ENCODE peak calls at places on chromosomes 5 and 9, in six cellular contexts. One of them, this sample, is unnamed. For H3K36me3, the result is how much of the 10 kb centered on the place peaks cover.

GRCh38 chr9:112224401-112225289 is 49.5 kb upstream of the SUSD1 start:
- DNase-seq in sigmoid colon: no peak
- DNase-seq in GM12878: no peak
- DNase-seq in suprapubic skin: no peak
- DNase-seq in transverse colon: no peak
- DNase-seq in HepG2: no peak
- DNase-seq in this sample: no peak

GRCh38 chr5:153490124-153491085 is at the start of gene GRIA1:
- DNase-seq in sigmoid colon: no peak
- DNase-seq in GM12878: no peak
- DNase-seq in suprapubic skin: no peak
- DNase-seq in transverse colon: no peak
- DNase-seq in HepG2: no peak
- DNase-seq in this sample: no peak

GRCh38 chr9:74497750-74498615 is 848 bp downstream of the RORB start:
- DNase-seq in sigmoid colon: no peak
- DNase-seq in GM12878: no peak
- DNase-seq in suprapubic skin: no peak
- DNase-seq in transverse colon: no peak
- DNase-seq in HepG2: no peak
- DNase-seq in this sample: no peak

GRCh38 chr9:105385372-105385985 is 62.4 kb upstream of the FSD1L start:
- DNase-seq in sigmoid colon: peak
- DNase-seq in GM12878: peak
- DNase-seq in suprapubic skin: no peak
- DNase-seq in transverse colon: peak
- DNase-seq in HepG2: no peak
- DNase-seq in this sample: no peak

GRCh38 chr9:120663380-120663779 is 50.9 kb downstream of the MEGF9 start:
- DNase-seq in sigmoid colon: no peak
- DNase-seq in GM12878: no peak
- DNase-seq in suprapubic skin: no peak
- DNase-seq in transverse colon: no peak
- DNase-seq in HepG2: no peak
- DNase-seq in this sample: no peak

GRCh38 chr9:3385871-3386270 is 139.9 kb downstream of the RFX3 start:
- DNase-seq in sigmoid colon: no peak
- DNase-seq in GM12878: peak
- DNase-seq in suprapubic skin: no peak
- DNase-seq in transverse colon: no peak
- DNase-seq in HepG2: no peak
- DNase-seq in this sample: no peak

GRCh38 chr9:36327903-36328302 is 69.7 kb upstream of the GNE start:
- DNase-seq in sigmoid colon: no peak
- DNase-seq in GM12878: no peak
- DNase-seq in suprapubic skin: peak
- DNase-seq in transverse colon: no peak
- DNase-seq in HepG2: no peak
- DNase-seq in this sample: no peak

GRCh38 chr5:87276655-87277054 is 9.0 kb downstream of the RASA1 start:
- DNase-seq in sigmoid colon: no peak
- DNase-seq in GM12878: no peak
- DNase-seq in suprapubic skin: no peak
- DNase-seq in transverse colon: no peak
- DNase-seq in HepG2: no peak
- DNase-seq in this sample: no peak

GRCh38 chr5:153632748-153633290 is 142.3 kb downstream of the GRIA1 start:
- DNase-seq in sigmoid colon: no peak
- DNase-seq in GM12878: no peak
- DNase-seq in suprapubic skin: no peak
- DNase-seq in transverse colon: no peak
- DNase-seq in HepG2: no peak
- DNase-seq in this sample: no peak

GRCh38 chr9:37036237-37037136 is 2.4 kb upstream of the PAX5 start:
- DNase-seq in sigmoid colon: no peak
- DNase-seq in GM12878: no peak
- DNase-seq in suprapubic skin: no peak
- DNase-seq in transverse colon: peak
- DNase-seq in HepG2: no peak
- DNase-seq in this sample: no peak

GRCh38 chr5:138963763-138964371 is 88.7 kb upstream of the LRRTM2 start:
- DNase-seq in sigmoid colon: no peak
- DNase-seq in GM12878: no peak
- DNase-seq in suprapubic skin: no peak
- DNase-seq in transverse colon: no peak
- DNase-seq in HepG2: peak
- DNase-seq in this sample: no peak

GRCh38 chr5:152271420-152271819 is 133.7 kb downstream of the NMUR2 start:
- DNase-seq in sigmoid colon: no peak
- DNase-seq in GM12878: peak
- DNase-seq in suprapubic skin: no peak
- DNase-seq in transverse colon: no peak
- DNase-seq in HepG2: peak
- DNase-seq in this sample: no peak

GRCh38 chr5:43301653-43302091 is 11.5 kb downstream of the HMGCS1 start:
- DNase-seq in sigmoid colon: no peak
- DNase-seq in GM12878: no peak
- DNase-seq in suprapubic skin: no peak
- DNase-seq in transverse colon: no peak
- DNase-seq in HepG2: no peak
- DNase-seq in this sample: no peak

GRCh38 chr9:113566011-113566711 is 102.6 kb downstream of the RGS3 start:
- DNase-seq in sigmoid colon: peak
- DNase-seq in GM12878: no peak
- DNase-seq in suprapubic skin: no peak
- DNase-seq in transverse colon: no peak
- DNase-seq in HepG2: no peak
- DNase-seq in this sample: peak

GRCh38 chr5:175162036-175162435 is 281.9 kb downstream of the DRD1 start:
- DNase-seq in sigmoid colon: no peak
- DNase-seq in GM12878: no peak
- DNase-seq in suprapubic skin: no peak
- DNase-seq in transverse colon: no peak
- DNase-seq in HepG2: no peak
- DNase-seq in this sample: no peak

GRCh38 chr9:68678430-68678829 is 26.6 kb upstream of the PIP5K1B start:
- DNase-seq in sigmoid colon: no peak
- DNase-seq in GM12878: no peak
- DNase-seq in suprapubic skin: no peak
- DNase-seq in transverse colon: peak
- DNase-seq in HepG2: peak
- DNase-seq in this sample: no peak

GRCh38 chr5:10707198-10708187 is 53.5 kb downstream of the DAP start:
- DNase-seq in sigmoid colon: no peak
- DNase-seq in GM12878: no peak
- DNase-seq in suprapubic skin: no peak
- DNase-seq in transverse colon: no peak
- DNase-seq in HepG2: no peak
- DNase-seq in this sample: no peak

GRCh38 chr9:20284601-20285289 is 337.6 kb downstream of the MLLT3 start:
- DNase-seq in sigmoid colon: no peak
- DNase-seq in GM12878: no peak
- DNase-seq in suprapubic skin: no peak
- DNase-seq in transverse colon: no peak
- DNase-seq in HepG2: no peak
- DNase-seq in this sample: no peak

GRCh38 chr5:10746711-10747110 is 14.3 kb downstream of the DAP start:
- DNase-seq in sigmoid colon: no peak
- DNase-seq in GM12878: no peak
- DNase-seq in suprapubic skin: no peak
- DNase-seq in transverse colon: peak
- DNase-seq in HepG2: no peak
- DNase-seq in this sample: no peak

GRCh38 chr5:123856736-123857135 is 344.8 kb downstream of the CSNK1G3 start:
- DNase-seq in sigmoid colon: no peak
- DNase-seq in GM12878: no peak
- DNase-seq in suprapubic skin: no peak
- DNase-seq in transverse colon: no peak
- DNase-seq in HepG2: no peak
- DNase-seq in this sample: no peak

GRCh38 chr5:11602298-11602697 is 301.9 kb downstream of the CTNND2 start:
- DNase-seq in sigmoid colon: no peak
- DNase-seq in GM12878: no peak
- DNase-seq in suprapubic skin: no peak
- DNase-seq in transverse colon: no peak
- DNase-seq in HepG2: peak
- DNase-seq in this sample: no peak

GRCh38 chr5:116887104-116887503 is 312.5 kb upstream of the SEMA6A start:
- DNase-seq in sigmoid colon: no peak
- DNase-seq in GM12878: no peak
- DNase-seq in suprapubic skin: no peak
- DNase-seq in transverse colon: no peak
- DNase-seq in HepG2: no peak
- DNase-seq in this sample: no peak

GRCh38 chr5:53971566-53971965 is 338.8 kb downstream of the ARL15 start:
- DNase-seq in sigmoid colon: no peak
- DNase-seq in GM12878: no peak
- DNase-seq in suprapubic skin: no peak
- DNase-seq in transverse colon: no peak
- DNase-seq in HepG2: no peak
- DNase-seq in this sample: no peak

GRCh38 chr5:58410441-58410840 is 49.4 kb downstream of the PLK2 start:
- DNase-seq in sigmoid colon: no peak
- DNase-seq in GM12878: no peak
- DNase-seq in suprapubic skin: no peak
- DNase-seq in transverse colon: no peak
- DNase-seq in HepG2: no peak
- DNase-seq in this sample: no peak

GRCh38 chr5:152688561-152689274 is 283.6 kb upstream of the NMUR2 start:
- DNase-seq in sigmoid colon: no peak
- DNase-seq in GM12878: no peak
- DNase-seq in suprapubic skin: no peak
- DNase-seq in transverse colon: no peak
- DNase-seq in HepG2: no peak
- DNase-seq in this sample: no peak

GRCh38 chr5:84113246-84114118 is 271.2 kb downstream of the EDIL3 start:
- DNase-seq in sigmoid colon: no peak
- DNase-seq in GM12878: no peak
- DNase-seq in suprapubic skin: no peak
- DNase-seq in transverse colon: no peak
- DNase-seq in HepG2: no peak
- DNase-seq in this sample: no peak

GRCh38 chr5:124858612-124859011 is 112.2 kb upstream of the ZNF608 start:
- DNase-seq in sigmoid colon: no peak
- DNase-seq in GM12878: no peak
- DNase-seq in suprapubic skin: no peak
- DNase-seq in transverse colon: no peak
- DNase-seq in HepG2: no peak
- DNase-seq in this sample: no peak

GRCh38 chr9:36118706-36119105 is 17.8 kb upstream of the GLIPR2 start:
- DNase-seq in sigmoid colon: no peak
- DNase-seq in GM12878: no peak
- DNase-seq in suprapubic skin: no peak
- DNase-seq in transverse colon: no peak
- DNase-seq in HepG2: no peak
- DNase-seq in this sample: no peak

GRCh38 chr5:172078726-172079345 is 72.4 kb upstream of the FBXW11 start:
- DNase-seq in sigmoid colon: peak
- DNase-seq in GM12878: no peak
- DNase-seq in suprapubic skin: peak
- DNase-seq in transverse colon: no peak
- DNase-seq in HepG2: no peak
- DNase-seq in this sample: peak

GRCh38 chr9:17744786-17745185 is 165.9 kb downstream of the SH3GL2 start:
- DNase-seq in sigmoid colon: no peak
- DNase-seq in GM12878: no peak
- DNase-seq in suprapubic skin: no peak
- DNase-seq in transverse colon: no peak
- DNase-seq in HepG2: no peak
- DNase-seq in this sample: no peak

GRCh38 chr5:97427235-97427634 is 244.2 kb upstream of the RIOK2 start:
- DNase-seq in sigmoid colon: no peak
- DNase-seq in GM12878: no peak
- DNase-seq in suprapubic skin: no peak
- DNase-seq in transverse colon: no peak
- DNase-seq in HepG2: no peak
- DNase-seq in this sample: no peak

GRCh38 chr5:127031147-127031862 is 947 bp upstream of the MARCHF3 start:
- DNase-seq in sigmoid colon: no peak
- DNase-seq in GM12878: no peak
- DNase-seq in suprapubic skin: no peak
- DNase-seq in transverse colon: no peak
- DNase-seq in HepG2: no peak
- DNase-seq in this sample: peak

GRCh38 chr5:110377411-110378392 is 348.8 kb downstream of the TMEM232 start:
- DNase-seq in sigmoid colon: no peak
- DNase-seq in GM12878: no peak
- DNase-seq in suprapubic skin: no peak
- DNase-seq in transverse colon: no peak
- DNase-seq in HepG2: no peak
- DNase-seq in this sample: no peak
- TF ChIP-seq EP300 in sigmoid colon: no peak
- TF ChIP-seq EP300 in GM12878: no peak
- TF ChIP-seq EP300 in suprapubic skin: no peak
- TF ChIP-seq EP300 in transverse colon: no peak
- TF ChIP-seq EP300 in HepG2: no peak
- TF ChIP-seq EP300 in this sample: no peak

GRCh38 chr9:128265348-128265847 is 10.4 kb downstream of the GOLGA2 start:
- DNase-seq in sigmoid colon: no peak
- DNase-seq in GM12878: no peak
- DNase-seq in suprapubic skin: no peak
- DNase-seq in transverse colon: no peak
- DNase-seq in HepG2: no peak
- DNase-seq in this sample: no peak
- H3K36me3 ChIP-seq in sigmoid colon: half or more
- H3K36me3 ChIP-seq in GM12878: under half
- H3K36me3 ChIP-seq in suprapubic skin: half or more
- H3K36me3 ChIP-seq in transverse colon: under half
- H3K36me3 ChIP-seq in HepG2: half or more
- H3K36me3 ChIP-seq in this sample: under half

DNA sequence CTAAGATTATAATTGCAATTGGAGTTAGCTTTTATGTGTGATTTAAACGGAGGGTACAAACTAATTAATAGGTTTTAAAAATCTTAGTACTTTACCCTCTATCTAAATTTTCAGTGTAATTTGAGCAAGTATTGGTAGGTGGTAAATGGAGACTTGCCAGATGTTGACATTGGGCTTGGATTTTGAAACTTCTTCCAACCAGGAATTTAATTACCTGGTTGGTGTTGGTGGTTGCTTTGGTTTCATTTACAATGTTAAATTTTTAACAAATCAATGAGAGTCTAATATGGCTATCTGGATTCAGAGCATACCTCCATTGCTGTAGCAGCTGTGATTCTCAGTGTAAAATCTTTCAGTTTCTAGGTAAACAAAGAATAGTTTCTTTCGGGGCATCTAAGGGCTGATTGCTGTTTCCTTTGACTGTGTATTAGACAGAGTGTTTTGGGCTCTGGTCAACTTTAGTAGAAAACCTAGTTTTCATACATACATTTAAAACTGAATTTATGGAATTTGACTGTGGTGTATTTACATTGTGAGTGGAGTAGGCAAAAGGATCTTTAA is 1.9 kb downstream of the DAPK1 start:
- DNase-seq in sigmoid colon: no peak
- DNase-seq in GM12878: no peak
- DNase-seq in suprapubic skin: no peak
- DNase-seq in transverse colon: no peak
- DNase-seq in HepG2: no peak
- DNase-seq in this sample: no peak
- TF ChIP-seq POLR2A in sigmoid colon: no peak
- TF ChIP-seq POLR2A in GM12878: no peak
- TF ChIP-seq POLR2A in suprapubic skin: no peak
- TF ChIP-seq POLR2A in transverse colon: no peak
- TF ChIP-seq POLR2A in HepG2: no peak
- TF ChIP-seq POLR2A in this sample: no peak

GRCh38 chr9:131627846-131628820 is 82.8 kb downstream of the PRRT1B start:
- DNase-seq in sigmoid colon: no peak
- DNase-seq in GM12878: no peak
- DNase-seq in suprapubic skin: no peak
- DNase-seq in transverse colon: peak
- DNase-seq in HepG2: no peak
- DNase-seq in this sample: no peak
- TF ChIP-seq EP300 in sigmoid colon: peak
- TF ChIP-seq EP300 in GM12878: no peak
- TF ChIP-seq EP300 in suprapubic skin: no peak
- TF ChIP-seq EP300 in transverse colon: peak
- TF ChIP-seq EP300 in HepG2: no peak
- TF ChIP-seq EP300 in this sample: no peak

This sample was measured in ovary.